ENCODE peak calls at places on chromosome 17, in five cellular contexts. J, H, B, Q and G are unnamed samples.

GRCh38 chr17:81453049-81453448 is 57.8 kb downstream of the BAHCC1 start:
- DNase-seq in H (no peak), Q (no peak), B (no peak), J (no peak), G (no peak)

GRCh38 chr17:75759457-75759856 is 5.5 kb downstream of the GALK1 start:
- DNase-seq in Q (no peak), H (no peak), B (no peak), J (no peak), G (no peak)

GRCh38 chr17:74792586-74792985 is 16.4 kb upstream of the NAT9 start:
- DNase-seq in B (no peak), J (no peak), H (no peak), Q (no peak), G (no peak)

GRCh38 chr17:48294989-48295892 is 134.8 kb downstream of the SKAP1 start:
- DNase-seq in H (peak; percentile 47), Q (no peak), J (no peak), B (no peak), G (no peak)

GRCh38 chr17:72126575-72127486 is 6.0 kb downstream of the SOX9 start:
- DNase-seq in B (no peak), Q (peak; percentile 95), J (peak; percentile 68), H (no peak), G (peak; percentile 83)

GRCh38 chr17:35243459-35244204 is 760 bp downstream of the SLFN5 start:
- DNase-seq in H (no peak), B (no peak), Q (no peak), J (peak; percentile 12), G (peak; percentile 69)

GRCh38 chr17:32998111-32998892 is 6.7 kb downstream of the SPACA3 start:
- DNase-seq in B (peak; percentile 87), J (peak; percentile 82), Q (peak; percentile 35), H (no peak), G (peak; percentile 68)

GRCh38 chr17:20022701-20023100 is 13.5 kb downstream of the SPECC1 start:
- DNase-seq in J (no peak), B (no peak), Q (no peak), H (no peak), G (no peak)

GRCh38 chr17:50129303-50129945 is 536 bp downstream of the SAMD14 start:
- DNase-seq in H (no peak), B (no peak), Q (no peak), J (peak; percentile 94), G (peak; percentile 57)

GRCh38 chr17:1481736-1482135 is 10.8 kb downstream of the MYO1C start:
- DNase-seq in B (no peak), H (no peak), J (no peak), Q (no peak), G (no peak)

DNA sequence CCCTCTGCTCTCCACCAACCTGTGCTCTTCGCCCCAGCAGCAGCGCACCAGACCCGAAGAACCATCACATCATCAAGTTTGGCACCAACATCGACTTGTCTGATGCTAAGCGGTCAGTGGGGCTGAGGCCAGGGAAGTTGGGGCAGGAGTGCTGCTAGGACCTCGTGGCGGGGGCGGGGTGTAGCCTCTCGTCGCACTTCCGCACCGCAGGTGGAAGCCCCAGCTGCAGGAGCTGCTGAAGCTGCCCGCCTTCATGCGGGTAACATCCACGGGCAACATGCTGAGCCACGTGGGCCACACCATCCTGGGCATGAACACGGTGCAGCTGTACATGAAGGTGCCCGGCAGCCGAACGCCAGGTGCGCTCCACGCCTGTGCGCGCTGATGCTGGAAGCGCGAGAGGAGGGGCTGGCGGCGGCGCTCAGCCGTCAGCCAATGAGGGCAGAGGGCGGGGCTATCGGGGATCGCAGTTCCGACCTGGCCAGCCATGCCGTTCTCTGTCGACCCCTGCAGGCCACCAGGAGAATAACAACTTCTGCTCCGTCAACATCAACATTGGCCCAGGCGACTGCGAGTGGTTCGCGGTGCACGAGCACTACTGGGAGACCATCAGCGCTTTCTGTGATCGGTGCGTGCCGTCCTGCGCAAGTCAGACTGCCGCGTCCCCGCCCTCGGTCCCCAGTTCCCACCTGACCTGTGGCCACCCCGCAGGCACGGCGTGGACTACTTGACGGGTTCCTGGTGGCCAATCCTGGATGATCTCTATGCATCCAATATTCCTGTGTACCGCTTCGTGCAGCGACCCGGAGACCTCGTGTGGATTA is 3.2 kb upstream of the TMEM88 start:
- DNase-seq in B (peak; percentile 51), H (peak; percentile 73), J (peak; percentile 94), Q (peak; percentile 64), G (peak; percentile 81)
- TF ChIP-seq MXI1 in B (no peak), H (peak; percentile 75), J (peak; percentile 69), Q (peak; percentile 47), G (peak; percentile 42)

GRCh38 chr17:10313037-10313672 is 59.7 kb downstream of the MYH13 start:
- DNase-seq in J (no peak), H (no peak), B (no peak), Q (no peak), G (no peak)

GRCh38 chr17:10318540-10318939 is 54.3 kb downstream of the MYH13 start:
- DNase-seq in J (no peak), Q (no peak), B (no peak), H (no peak), G (no peak)

GRCh38 chr17:10314332-10314731 is 58.5 kb downstream of the MYH13 start:
- DNase-seq in B (no peak), J (no peak), H (no peak), Q (no peak), G (no peak)

DNA sequence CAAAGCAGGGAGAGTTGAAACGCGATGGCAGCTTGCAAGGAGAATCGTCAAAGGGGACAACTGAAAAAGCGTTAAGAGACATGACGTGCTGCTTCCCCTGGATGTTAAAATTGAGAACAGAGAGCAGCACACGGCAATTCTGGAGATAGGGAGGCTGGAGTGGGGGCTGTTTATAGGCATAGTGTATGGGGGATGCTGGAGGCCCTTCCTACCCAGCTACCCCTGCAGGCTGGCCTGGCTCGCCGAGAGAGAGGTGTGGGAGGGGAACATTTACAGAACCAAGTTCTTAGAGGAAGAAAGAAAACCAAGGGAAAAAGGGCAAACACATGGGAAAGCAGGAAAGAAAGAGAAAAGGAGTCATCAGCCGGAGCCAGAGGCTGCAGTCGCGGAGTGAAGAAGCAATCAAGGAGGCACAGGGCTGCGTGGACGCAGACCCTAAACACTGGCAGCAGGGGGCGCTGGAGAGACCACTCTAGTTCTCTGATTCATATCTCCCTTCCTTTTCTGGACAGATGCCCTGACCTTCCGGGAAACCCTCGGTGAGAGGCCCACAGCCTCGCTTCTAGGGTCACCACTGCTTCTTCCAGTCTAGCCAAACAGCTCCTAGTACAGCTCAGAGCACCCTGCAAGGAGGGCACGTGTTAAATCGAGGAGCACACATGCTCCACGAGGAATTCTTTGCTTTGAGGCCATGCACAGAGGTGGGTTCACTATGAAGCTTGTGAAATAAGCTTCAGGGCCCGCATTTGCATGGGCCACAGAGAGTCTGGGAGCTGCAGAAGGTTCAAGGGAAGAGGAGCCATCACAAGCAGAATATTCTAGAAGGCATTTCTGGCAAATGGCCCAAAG is 55.6 kb downstream of the MYH13 start:
- DNase-seq in H (no peak), Q (peak; percentile 20), J (peak; percentile 54), B (peak; percentile 15), G (peak; percentile 41)
- H3K4me2 ChIP-seq in H (no peak overlapping the region), Q (no peak overlapping the region), J (no peak overlapping the region), B (no peak overlapping the region), G (no peak overlapping the region)

DNA sequence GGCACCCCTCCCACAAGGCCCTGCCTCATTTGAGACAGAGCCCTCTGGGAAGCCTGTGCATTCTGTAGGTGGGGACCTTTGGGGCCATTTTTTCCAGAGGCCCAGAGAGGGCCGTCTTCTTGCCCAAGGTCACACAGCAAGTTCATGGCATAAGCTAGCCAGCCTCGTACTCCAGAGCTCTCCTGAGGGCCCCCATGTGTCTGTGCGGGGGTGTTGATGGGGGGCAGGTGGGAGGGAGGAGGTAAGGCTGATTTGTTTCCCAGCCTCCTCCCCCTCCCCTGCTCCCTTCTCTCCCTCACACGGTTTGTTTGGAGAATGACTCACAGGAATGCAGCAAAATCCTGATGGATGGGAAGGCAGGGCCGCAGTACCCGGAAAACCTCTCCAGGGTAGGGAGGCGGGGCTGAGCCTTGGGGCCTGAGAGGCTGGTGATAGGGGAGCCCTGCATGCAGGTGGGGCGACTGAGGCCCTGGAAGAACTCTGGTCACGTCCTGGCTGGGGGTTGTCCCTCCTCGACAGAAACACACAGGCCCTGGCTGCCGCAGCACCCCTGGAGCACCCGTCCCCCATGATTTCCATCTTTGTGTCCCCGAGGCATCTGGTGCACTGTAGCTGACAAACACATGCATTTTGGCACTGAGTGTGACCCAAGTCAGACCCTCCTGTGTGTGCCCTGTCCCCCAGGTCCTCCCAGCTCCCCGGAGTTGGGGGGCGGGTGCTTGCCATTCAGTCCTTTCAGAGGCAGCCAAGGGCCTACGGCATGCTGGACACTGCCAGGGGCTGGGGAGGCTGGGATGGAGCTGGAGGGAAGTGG is 29.7 kb downstream of the RAI1 start:
- DNase-seq in B (peak; percentile 27), H (no peak), Q (peak; percentile 94), J (peak; percentile 52), G (peak; percentile 93)
- TF ChIP-seq MXI1 in B (no peak), H (no peak), Q (peak; percentile 43), J (no peak), G (peak; percentile 12)

GRCh38 chr17:70050192-70050591 is 24.8 kb upstream of the KCNJ16 start:
- DNase-seq in J (no peak), H (no peak), Q (no peak), B (no peak), G (no peak)
- H3K4me2 ChIP-seq in J (no peak overlapping the region), H (no peak overlapping the region), Q (no peak overlapping the region), B (no peak overlapping the region), G (no peak overlapping the region)

GRCh38 chr17:7014995-7015586 is 2.7 kb downstream of the RNASEK start:
- DNase-seq in H (peak; percentile 54), Q (no peak), B (no peak), J (no peak), G (peak; percentile 66)
- TF ChIP-seq MXI1 in H (no peak), Q (no peak), B (no peak), J (no peak), G (no peak)

GRCh38 chr17:4605826-4606225 is 21.5 kb downstream of the SMTNL2 start:
- DNase-seq in Q (no peak), B (no peak), H (no peak), J (no peak), G (peak; percentile 30)

GRCh38 chr17:4607261-4607731 is 23.0 kb downstream of the SMTNL2 start:
- DNase-seq in J (no peak), Q (no peak), H (no peak), B (no peak), G (no peak)

GRCh38 chr17:4609761-4610160 is 25.4 kb downstream of the SMTNL2 start:
- DNase-seq in J (no peak), H (no peak), B (no peak), Q (no peak), G (no peak)

GRCh38 chr17:4610162-4610561 is 25.8 kb downstream of the SMTNL2 start:
- DNase-seq in J (no peak), B (no peak), H (no peak), Q (peak; percentile 80), G (no peak)

GRCh38 chr17:4607773-4608187 is 23.5 kb downstream of the SMTNL2 start:
- DNase-seq in Q (no peak), H (no peak), J (no peak), B (no peak), G (peak; percentile 49)
- H3K4me2 ChIP-seq in Q (peak overlapping the region; percentile 49), H (no peak overlapping the region), J (no peak overlapping the region), B (no peak overlapping the region), G (no peak overlapping the region)

DNA sequence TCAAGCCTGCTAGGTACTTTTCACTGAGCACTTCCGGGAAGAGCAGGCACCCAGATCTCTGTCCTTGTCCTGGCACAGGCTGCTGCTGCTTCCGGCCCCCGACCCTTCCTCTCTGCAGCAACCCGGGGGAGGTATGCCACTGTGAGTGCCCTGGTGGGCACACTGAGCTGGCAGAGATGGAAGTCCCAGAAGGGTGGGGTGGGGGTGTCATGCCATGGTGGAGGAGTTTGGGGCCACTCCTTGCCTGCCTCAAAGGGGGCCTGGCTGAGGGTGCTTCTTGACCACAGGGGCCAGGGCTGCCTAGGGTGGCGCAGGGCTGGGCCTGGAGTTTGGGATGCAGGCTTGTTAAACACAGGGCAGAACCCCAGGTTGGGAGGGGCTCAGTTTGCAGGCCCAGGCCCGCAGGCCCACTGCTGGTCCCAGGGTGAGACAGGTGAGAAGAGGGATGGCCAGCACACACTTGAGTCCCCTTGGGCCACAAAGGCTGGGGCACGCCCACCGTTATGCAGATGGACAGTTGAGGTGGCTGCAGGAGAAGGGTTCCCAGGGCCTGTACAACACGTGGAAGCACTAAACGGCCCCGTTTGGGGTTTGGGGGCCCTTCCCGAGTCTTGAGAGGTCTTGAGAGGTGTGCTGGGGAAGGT is 8.7 kb downstream of the TMEM235 start:
- DNase-seq in H (no peak), J (no peak), B (no peak), Q (no peak), G (no peak)
- TF ChIP-seq MXI1 in H (no peak), J (no peak), B (no peak), Q (no peak), G (no peak)